ENCODE peak calls at places on chromosomes 6 and 20, in eight cellular contexts. One of them, this sample, is unnamed. For H3K9me2, the result is how much of the 10 kb centered on the place peaks cover.

GRCh38 chr6:107715523-107716321 is 108.4 kb downstream of the SCML4 start:
- DNase-seq in SK-N-SH: no peak
- DNase-seq in HCT116: no peak
- DNase-seq in PC-3: no peak
- DNase-seq in MM.1S: no peak
- DNase-seq in hepatocyte: no peak
- DNase-seq in PC-9: no peak
- DNase-seq in GM23248: no peak
- DNase-seq in this sample: no peak

GRCh38 chr6:37204014-37204751 is 34.2 kb downstream of the PIM1 start:
- DNase-seq in GM23248: peak
- DNase-seq in SK-N-SH: no peak
- DNase-seq in MM.1S: no peak
- DNase-seq in hepatocyte: peak
- DNase-seq in PC-3: peak
- DNase-seq in HCT116: no peak
- DNase-seq in PC-9: peak
- DNase-seq in this sample: no peak

GRCh38 chr6:163947276-163947675 is 532.8 kb downstream of the QKI start:
- DNase-seq in PC-3: no peak
- DNase-seq in MM.1S: no peak
- DNase-seq in PC-9: no peak
- DNase-seq in SK-N-SH: no peak
- DNase-seq in GM23248: no peak
- DNase-seq in hepatocyte: no peak
- DNase-seq in HCT116: no peak
- DNase-seq in this sample: no peak

GRCh38 chr6:147160593-147160992 is 43.6 kb upstream of the STXBP5 start:
- DNase-seq in HCT116: no peak
- DNase-seq in SK-N-SH: no peak
- DNase-seq in hepatocyte: no peak
- DNase-seq in PC-9: no peak
- DNase-seq in MM.1S: no peak
- DNase-seq in GM23248: no peak
- DNase-seq in PC-3: no peak
- DNase-seq in this sample: no peak

GRCh38 chr6:42547407-42548329 is 16.2 kb upstream of the UBR2 start:
- DNase-seq in MM.1S: peak
- DNase-seq in PC-3: peak
- DNase-seq in SK-N-SH: peak
- DNase-seq in PC-9: peak
- DNase-seq in GM23248: peak
- DNase-seq in hepatocyte: peak
- DNase-seq in HCT116: peak
- DNase-seq in this sample: peak

GRCh38 chr6:56637640-56638039 is 5.0 kb downstream of the DST start:
- DNase-seq in SK-N-SH: peak
- DNase-seq in HCT116: peak
- DNase-seq in PC-9: no peak
- DNase-seq in hepatocyte: peak
- DNase-seq in MM.1S: peak
- DNase-seq in GM23248: peak
- DNase-seq in PC-3: peak
- DNase-seq in this sample: peak

GRCh38 chr20:5586720-5587119 is 163.5 kb upstream of the SHLD1 start:
- DNase-seq in PC-9: no peak
- DNase-seq in SK-N-SH: no peak
- DNase-seq in GM23248: no peak
- DNase-seq in MM.1S: no peak
- DNase-seq in PC-3: no peak
- DNase-seq in HCT116: no peak
- DNase-seq in hepatocyte: no peak
- DNase-seq in this sample: peak

GRCh38 chr6:54361188-54361587 is 52.9 kb downstream of the TINAG start:
- DNase-seq in HCT116: no peak
- DNase-seq in GM23248: no peak
- DNase-seq in PC-3: no peak
- DNase-seq in SK-N-SH: no peak
- DNase-seq in MM.1S: no peak
- DNase-seq in hepatocyte: no peak
- DNase-seq in PC-9: no peak
- DNase-seq in this sample: no peak

GRCh38 chr6:159097256-159097655 is 52.5 kb upstream of the TAGAP start:
- DNase-seq in HCT116: no peak
- DNase-seq in SK-N-SH: no peak
- DNase-seq in hepatocyte: no peak
- DNase-seq in PC-9: no peak
- DNase-seq in GM23248: no peak
- DNase-seq in PC-3: no peak
- DNase-seq in MM.1S: no peak
- DNase-seq in this sample: no peak

GRCh38 chr6:32244946-32245398 is 21.1 kb upstream of the NOTCH4 start:
- DNase-seq in HCT116: peak
- DNase-seq in MM.1S: peak
- DNase-seq in GM23248: peak
- DNase-seq in PC-3: peak
- DNase-seq in hepatocyte: peak
- DNase-seq in PC-9: peak
- DNase-seq in SK-N-SH: peak
- DNase-seq in this sample: peak
- H3K4me3 ChIP-seq in HCT116: peak
- H3K4me3 ChIP-seq in MM.1S: no peak
- H3K4me3 ChIP-seq in GM23248: peak
- H3K4me3 ChIP-seq in PC-3: peak
- H3K4me3 ChIP-seq in hepatocyte: no peak
- H3K4me3 ChIP-seq in PC-9: no peak
- H3K4me3 ChIP-seq in SK-N-SH: no peak
- H3K4me3 ChIP-seq in this sample: peak

DNA sequence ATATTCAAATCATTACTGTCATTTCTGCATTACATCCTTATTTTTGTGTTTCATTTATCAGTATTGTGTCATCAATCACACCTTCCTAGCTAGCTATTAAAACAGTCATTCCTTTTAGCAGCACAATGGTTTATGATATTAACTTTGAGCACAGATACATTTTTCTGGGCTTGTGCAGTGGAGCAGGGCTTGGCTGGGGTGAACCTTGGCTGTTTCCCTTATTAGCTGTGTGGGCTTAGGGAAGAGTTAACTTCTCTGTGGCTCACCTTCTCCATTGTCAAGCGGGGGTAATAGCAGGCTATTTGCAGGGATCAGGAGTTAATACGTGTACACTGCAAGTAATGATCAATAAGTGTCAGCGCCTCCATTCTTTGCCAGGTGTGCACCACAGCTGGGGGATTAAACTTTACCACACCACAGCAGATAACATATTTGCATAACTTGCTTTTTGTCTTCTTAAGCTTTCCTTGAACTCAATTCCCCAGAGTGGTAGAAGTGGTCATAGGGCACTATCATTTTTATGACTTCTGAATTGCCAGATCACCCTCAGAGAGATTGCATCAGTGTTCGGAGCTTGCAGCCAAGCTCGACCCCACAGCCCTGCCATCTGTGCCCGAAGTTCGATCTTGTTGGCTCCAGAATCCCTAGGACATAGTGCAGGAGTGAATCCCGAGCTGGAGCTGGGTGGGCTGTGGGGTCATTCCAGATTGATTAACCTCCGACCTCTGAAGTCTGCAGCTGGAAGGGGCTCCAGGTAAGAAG is 1.5 kb upstream of the PYGB start:
- DNase-seq in MM.1S: peak
- DNase-seq in hepatocyte: peak
- DNase-seq in HCT116: no peak
- DNase-seq in SK-N-SH: peak
- DNase-seq in PC-9: no peak
- DNase-seq in GM23248: peak
- DNase-seq in PC-3: no peak
- DNase-seq in this sample: peak
- H2AFZ ChIP-seq in MM.1S: no peak
- H2AFZ ChIP-seq in hepatocyte: peak
- H2AFZ ChIP-seq in HCT116: no peak
- H2AFZ ChIP-seq in SK-N-SH: no peak
- H2AFZ ChIP-seq in PC-9: no peak
- H2AFZ ChIP-seq in GM23248: no peak
- H2AFZ ChIP-seq in PC-3: no peak
- H2AFZ ChIP-seq in this sample: no peak

GRCh38 chr6:133939778-133940667 is 13.0 kb upstream of the TBPL1 start:
- DNase-seq in GM23248: no peak
- DNase-seq in MM.1S: no peak
- DNase-seq in PC-3: peak
- DNase-seq in HCT116: no peak
- DNase-seq in hepatocyte: no peak
- DNase-seq in SK-N-SH: no peak
- DNase-seq in PC-9: no peak
- DNase-seq in this sample: no peak
- H3K9me2 ChIP-seq in GM23248: under half
- H3K9me2 ChIP-seq in MM.1S: under half
- H3K9me2 ChIP-seq in PC-3: under half
- H3K9me2 ChIP-seq in HCT116: under half
- H3K9me2 ChIP-seq in hepatocyte: under half
- H3K9me2 ChIP-seq in SK-N-SH: under half
- H3K9me2 ChIP-seq in PC-9: under half
- H3K9me2 ChIP-seq in this sample: under half

GRCh38 chr6:144321839-144322591 is 36.9 kb downstream of the UTRN start:
- DNase-seq in PC-9: no peak
- DNase-seq in SK-N-SH: no peak
- DNase-seq in PC-3: peak
- DNase-seq in hepatocyte: no peak
- DNase-seq in HCT116: no peak
- DNase-seq in MM.1S: no peak
- DNase-seq in GM23248: peak
- DNase-seq in this sample: no peak
- H3K4me3 ChIP-seq in PC-9: no peak
- H3K4me3 ChIP-seq in SK-N-SH: no peak
- H3K4me3 ChIP-seq in PC-3: peak
- H3K4me3 ChIP-seq in hepatocyte: no peak
- H3K4me3 ChIP-seq in HCT116: no peak
- H3K4me3 ChIP-seq in MM.1S: no peak
- H3K4me3 ChIP-seq in GM23248: no peak
- H3K4me3 ChIP-seq in this sample: no peak

DNA sequence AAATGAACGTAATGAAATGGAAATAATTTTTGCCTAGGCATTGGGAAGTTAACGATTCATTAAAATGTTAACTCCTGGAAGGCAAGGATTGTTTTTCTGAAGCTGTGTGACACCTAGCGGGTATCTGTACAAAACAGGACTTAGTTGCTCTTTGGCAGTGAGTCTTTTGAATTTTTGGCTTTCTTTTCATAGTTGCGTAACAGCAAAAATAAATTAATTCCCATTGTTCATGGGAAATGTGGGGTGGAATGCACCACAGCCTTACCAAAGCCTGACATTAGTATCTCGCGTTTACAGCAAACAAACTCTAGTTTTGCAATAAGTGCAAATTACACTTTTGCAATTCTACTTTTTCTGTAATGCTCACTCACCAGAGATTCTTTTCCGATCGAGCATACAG is 92.7 kb upstream of the DTNBP1 start:
- DNase-seq in hepatocyte: no peak
- DNase-seq in PC-9: no peak
- DNase-seq in MM.1S: no peak
- DNase-seq in SK-N-SH: no peak
- DNase-seq in GM23248: peak
- DNase-seq in HCT116: no peak
- DNase-seq in PC-3: no peak
- DNase-seq in this sample: no peak
- H2AFZ ChIP-seq in hepatocyte: no peak
- H2AFZ ChIP-seq in PC-9: no peak
- H2AFZ ChIP-seq in MM.1S: no peak
- H2AFZ ChIP-seq in SK-N-SH: no peak
- H2AFZ ChIP-seq in GM23248: no peak
- H2AFZ ChIP-seq in HCT116: no peak
- H2AFZ ChIP-seq in PC-3: no peak
- H2AFZ ChIP-seq in this sample: no peak

DNA sequence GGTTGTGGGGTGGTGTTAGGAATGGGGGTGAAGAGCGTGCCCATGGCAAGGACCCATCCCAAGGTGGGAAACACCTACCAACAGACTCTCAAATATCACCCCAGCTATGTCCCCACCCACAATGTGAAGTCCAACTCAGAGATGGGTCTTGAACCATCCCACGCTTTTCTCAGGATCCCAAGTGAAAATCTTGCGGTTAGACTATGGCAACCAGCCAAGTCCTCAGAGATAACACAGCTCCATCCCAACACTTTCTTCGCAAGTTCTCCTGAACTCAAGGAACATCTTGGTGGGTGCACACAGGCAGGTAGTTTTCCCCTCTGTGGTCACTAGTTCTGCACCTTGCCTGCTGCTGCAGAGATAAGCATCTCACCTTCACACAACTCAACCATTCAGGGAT is 116.0 kb downstream of the CDC5L start:
- DNase-seq in MM.1S: no peak
- DNase-seq in SK-N-SH: no peak
- DNase-seq in HCT116: no peak
- DNase-seq in GM23248: no peak
- DNase-seq in hepatocyte: no peak
- DNase-seq in PC-3: no peak
- DNase-seq in PC-9: no peak
- DNase-seq in this sample: no peak
- H3K9me2 ChIP-seq in MM.1S: under half
- H3K9me2 ChIP-seq in SK-N-SH: under half
- H3K9me2 ChIP-seq in HCT116: under half
- H3K9me2 ChIP-seq in GM23248: under half
- H3K9me2 ChIP-seq in hepatocyte: under half
- H3K9me2 ChIP-seq in PC-3: under half
- H3K9me2 ChIP-seq in PC-9: under half
- H3K9me2 ChIP-seq in this sample: under half

DNA sequence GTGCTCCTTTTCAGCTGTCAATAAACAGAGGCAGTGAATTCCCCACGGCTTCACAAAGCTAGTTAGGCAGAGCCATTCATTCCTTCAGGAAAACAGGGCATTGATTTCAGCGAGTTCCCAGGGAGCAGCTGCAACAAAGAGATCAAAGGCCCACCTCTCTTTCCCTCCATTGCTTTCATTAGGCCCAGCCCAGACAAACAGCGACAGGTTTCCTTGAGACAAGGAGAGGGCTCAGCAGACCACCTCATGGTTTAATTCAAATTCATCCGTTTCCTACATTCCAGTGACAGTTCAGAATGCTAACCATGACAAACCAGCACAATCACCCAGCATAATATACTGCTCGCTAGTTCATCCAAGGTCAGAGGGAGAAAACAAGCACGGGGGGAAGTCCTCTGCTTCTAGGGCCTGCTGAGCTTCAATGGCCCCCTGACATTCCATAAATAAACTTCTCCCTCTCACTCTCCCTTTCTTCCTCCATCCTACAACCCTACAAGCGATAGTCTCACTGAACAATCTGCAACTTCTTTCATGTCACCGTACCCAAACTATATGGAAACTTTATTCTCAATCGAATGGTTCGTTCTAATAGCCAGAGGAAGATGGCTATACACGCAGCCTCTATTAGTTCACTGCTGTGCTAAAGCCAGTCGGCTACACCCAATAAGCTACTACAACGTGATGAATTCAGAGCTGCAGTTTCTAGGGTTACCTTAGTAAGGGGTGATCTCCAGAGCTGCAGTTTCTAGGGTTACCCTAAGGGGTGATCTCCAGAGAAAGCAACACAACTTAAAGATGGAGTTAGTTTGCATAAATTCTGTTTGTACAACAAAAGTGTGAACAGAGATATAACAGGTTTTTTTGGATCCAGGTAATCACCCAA is 34.7 kb downstream of the PLAGL1 start:
- DNase-seq in HCT116: no peak
- DNase-seq in hepatocyte: no peak
- DNase-seq in MM.1S: no peak
- DNase-seq in SK-N-SH: no peak
- DNase-seq in PC-3: no peak
- DNase-seq in GM23248: no peak
- DNase-seq in PC-9: no peak
- DNase-seq in this sample: no peak
- H3K4me3 ChIP-seq in HCT116: no peak
- H3K4me3 ChIP-seq in hepatocyte: no peak
- H3K4me3 ChIP-seq in MM.1S: no peak
- H3K4me3 ChIP-seq in SK-N-SH: no peak
- H3K4me3 ChIP-seq in PC-3: no peak
- H3K4me3 ChIP-seq in GM23248: no peak
- H3K4me3 ChIP-seq in PC-9: no peak
- H3K4me3 ChIP-seq in this sample: no peak